ENCODE peak calls at places on chromosomes 1 and 21, in seven cellular contexts. F is pancreas, A is GM13976, P is HFF-Myc, C is cardiac fibroblast, Q is nephron progenitor cell, M is suprapubic skin. X is an unnamed sample.
A peak's percentile ranks its signal among the peaks of the same experiment; 100 is the strongest.

GRCh38 chr1:77100870-77101269 is 118.4 kb downstream of the PIGK start:
- DNase-seq in F (no peak), Q (no peak), A (no peak), C (peak; percentile 15), M (no peak), P (no peak), X (no peak)

GRCh38 chr1:6962390-6962955 is 177.2 kb downstream of the CAMTA1 start:
- DNase-seq in M (peak; percentile 68), Q (peak; percentile 99), F (peak; percentile 57), P (no peak), A (peak; percentile 74), C (no peak), X (no peak)

GRCh38 chr1:26530898-26531598 is 1.5 kb downstream of the RPS6KA1 start:
- DNase-seq in M (no peak), Q (peak; percentile 37), P (peak; percentile 54), C (peak; percentile 47), A (peak; percentile 41), F (peak; percentile 86), X (peak; percentile 81)

GRCh38 chr1:209250970-209251636 is 332.4 kb upstream of the CAMK1G start:
- DNase-seq in Q (no peak), A (no peak), C (no peak), F (no peak), M (no peak), P (no peak), X (no peak)

GRCh38 chr21:45291613-45292398 is 4.1 kb upstream of the POFUT2 start:
- DNase-seq in P (no peak), M (peak; percentile 67), Q (no peak), C (no peak), F (peak; percentile 82), A (no peak), X (no peak)

GRCh38 chr1:157306896-157307295 is 168.7 kb upstream of the ETV3 start:
- DNase-seq in A (peak; percentile 0), F (no peak), M (no peak), C (no peak), Q (no peak), P (no peak), X (no peak)

GRCh38 chr1:225772323-225772768 is 5.3 kb upstream of the SRP9 start:
- DNase-seq in C (peak; percentile 92), F (peak; percentile 92), P (peak; percentile 83), A (peak; percentile 67), Q (peak; percentile 82), M (peak; percentile 88), X (no peak)

GRCh38 chr21:46665566-46665965 is 30.1 kb downstream of the PRMT2 start:
- DNase-seq in F (no peak), Q (no peak), M (no peak), A (no peak), P (no peak), C (no peak), X (no peak)

DNA sequence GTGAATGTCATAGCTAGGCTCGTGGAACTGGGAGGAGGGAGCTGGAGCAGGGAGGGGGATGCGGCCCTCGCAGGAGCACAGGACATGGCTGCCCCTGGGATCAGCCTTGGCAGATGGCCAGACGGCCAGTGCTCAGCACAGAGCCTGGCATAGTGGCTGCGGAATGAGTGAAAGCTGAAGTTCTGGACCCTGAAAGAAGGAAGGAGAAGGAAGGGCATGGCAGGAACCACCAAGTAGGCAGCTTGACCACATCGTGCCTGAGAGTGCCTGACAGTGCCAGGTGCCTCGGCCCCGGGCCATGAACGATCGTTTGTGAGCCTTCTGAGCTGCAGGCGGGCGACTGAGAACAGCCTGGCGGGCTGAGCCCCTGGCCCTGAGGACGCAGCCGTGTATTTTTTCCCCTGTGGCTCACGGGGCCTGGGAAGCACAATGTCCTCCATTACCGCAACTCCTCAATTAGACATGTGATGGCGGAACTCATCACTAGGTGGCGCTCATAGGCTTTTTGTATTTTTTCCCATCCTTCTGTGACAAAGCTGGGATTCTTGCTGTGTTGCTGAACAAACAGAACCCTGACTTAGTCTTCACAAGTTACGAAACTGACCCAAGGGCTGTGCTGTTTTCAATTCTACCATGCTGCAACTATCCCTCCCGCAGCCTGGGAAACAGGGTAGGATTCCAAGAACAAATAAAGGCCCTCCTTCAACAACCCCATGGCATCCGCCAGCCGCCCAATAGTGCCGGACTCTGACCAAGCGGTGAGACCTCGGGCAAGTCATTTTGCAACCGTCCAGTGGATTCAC is 29.9 kb upstream of the TMEM61 start:
- DNase-seq in C (peak; percentile 92), A (peak; percentile 77), M (peak; percentile 79), P (peak; percentile 82), Q (peak; percentile 81), F (peak; percentile 77), X (no peak)
- TF ChIP-seq CTCF in C (peak; percentile 72), A (peak; percentile 79), M (peak; percentile 60), P (peak; percentile 75), Q (peak; percentile 70), F (peak; percentile 52), X (peak; percentile 77)

DNA sequence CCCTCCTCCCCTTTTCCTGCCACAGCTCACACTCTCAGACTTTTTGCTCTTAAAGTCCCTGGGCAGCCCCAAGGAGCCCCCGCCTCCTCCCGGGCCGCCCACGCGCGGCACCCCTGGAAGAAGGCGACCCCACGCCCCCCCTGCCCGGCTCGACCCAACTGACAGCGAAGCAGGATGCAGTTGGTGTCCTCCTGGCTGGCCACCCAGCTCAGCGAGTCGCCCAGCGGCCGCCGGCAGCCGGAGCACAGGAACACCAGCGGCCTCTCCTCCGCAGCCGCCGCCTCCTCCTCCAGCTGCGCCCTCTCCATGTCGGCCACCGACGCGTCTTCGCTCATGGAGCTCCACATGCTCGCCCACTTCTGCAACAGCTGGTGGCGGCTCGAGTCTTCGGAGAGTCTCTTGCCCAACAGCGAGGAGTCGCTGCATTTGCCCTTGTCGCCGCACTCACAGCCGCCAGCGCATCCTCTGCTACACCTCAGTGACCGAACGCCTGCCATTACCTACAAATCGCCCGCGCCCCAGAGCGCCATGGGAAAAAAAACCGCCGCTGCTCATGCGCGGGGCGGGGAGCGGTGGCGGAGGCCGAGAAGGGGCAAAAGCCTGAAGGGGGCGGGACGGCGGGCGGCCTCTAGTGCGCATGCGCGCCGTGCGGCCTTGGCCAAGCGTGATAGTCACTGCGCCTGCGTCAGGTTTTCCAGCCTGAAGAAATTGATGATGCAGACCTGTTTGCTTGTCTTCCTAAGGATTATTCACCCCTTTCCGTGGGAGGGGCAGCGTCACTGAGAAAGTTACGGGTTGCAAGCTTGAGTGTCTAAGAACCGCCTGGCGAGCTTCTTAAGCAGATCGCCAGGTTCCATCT is at the start of gene MIS18A:
- DNase-seq in Q (peak; percentile 99), F (peak; percentile 99), M (peak; percentile 97), C (peak; percentile 96), P (peak; percentile 81), A (peak; percentile 97), X (peak; percentile 97)
- TF ChIP-seq CTCF in Q (no peak), F (no peak), M (no peak), C (no peak), P (no peak), A (peak; percentile 9), X (no peak)

GRCh38 chr1:108933944-108934343 is 29.3 kb downstream of the CLCC1 start:
- DNase-seq in M (no peak), F (no peak), C (no peak), P (no peak), Q (no peak), A (no peak), X (no peak)
- TF ChIP-seq CTCF in M (no peak), F (no peak), C (no peak), P (no peak), Q (no peak), A (no peak), X (no peak)

DNA sequence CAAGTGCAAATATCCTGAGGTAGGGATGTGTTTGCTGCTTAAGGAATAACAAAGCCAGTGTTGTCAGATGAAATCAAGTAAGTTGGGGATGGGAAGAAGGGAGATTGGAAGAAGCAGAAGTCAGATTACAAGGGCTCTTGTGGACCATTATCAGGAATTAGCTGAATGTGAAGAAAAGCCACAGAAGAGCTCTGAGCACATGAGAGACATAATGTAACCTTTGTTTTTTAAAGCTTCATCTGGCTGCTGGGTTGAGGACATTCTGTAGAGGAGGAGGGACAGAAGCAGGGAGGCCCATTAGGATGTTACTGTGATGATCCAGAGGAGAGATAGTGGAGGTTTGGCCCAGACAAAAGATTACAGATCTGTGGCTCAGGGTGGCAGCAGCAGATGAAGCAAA is 111.7 kb downstream of the DUSP10 start:
- DNase-seq in C (no peak), F (no peak), M (no peak), A (no peak), P (no peak), Q (no peak), X (no peak)
- TF ChIP-seq CTCF in C (no peak), F (no peak), M (no peak), A (no peak), P (no peak), Q (no peak), X (no peak)

GRCh38 chr1:21904725-21905520 is 32.2 kb downstream of the HSPG2 start:
- DNase-seq in M (peak; percentile 86), A (no peak), Q (no peak), P (no peak), C (peak; percentile 97), F (peak; percentile 96), X (peak; percentile 69)

GRCh38 chr1:21902378-21903012 is 34.6 kb downstream of the HSPG2 start:
- DNase-seq in P (no peak), A (no peak), M (no peak), C (no peak), F (no peak), Q (peak; percentile 21), X (no peak)

GRCh38 chr1:21901986-21902377 is 35.1 kb downstream of the HSPG2 start:
- DNase-seq in F (no peak), C (no peak), Q (no peak), P (no peak), A (no peak), M (no peak), X (no peak)

GRCh38 chr1:21904475-21904724 is 32.7 kb downstream of the HSPG2 start:
- DNase-seq in Q (no peak), F (no peak), C (no peak), A (no peak), P (no peak), M (no peak), X (no peak)

GRCh38 chr1:21903638-21904474 is 33.3 kb downstream of the HSPG2 start:
- DNase-seq in Q (no peak), F (no peak), C (no peak), M (no peak), P (no peak), A (no peak), X (no peak)
- TF ChIP-seq CTCF in Q (no peak), F (no peak), C (no peak), M (no peak), P (no peak), A (no peak), X (no peak)

X was measured in keratinocyte.